ENCODE peak calls at places on chromosome 3, in six cellular contexts. N is Right ventricle myocardium superior, X is skeletal muscle cell, K is fibroblast of mammary gland, S is heart left ventricle, V is non-pigmented ciliary epithelial cell. E is an unnamed sample.

GRCh38 chr3:34106879-34107278 is 308.4 kb downstream of the PDCD6IP start:
- DNase-seq in K (no peak), N (no peak), V (no peak), X (peak), S (no peak), E (no peak)

GRCh38 chr3:143081844-143082778 is 37.5 kb upstream of the CHST2 start:
- DNase-seq in N (no peak), V (no peak), K (no peak), S (no peak), X (no peak), E (no peak)

GRCh38 chr3:177427540-177427939 is 230.3 kb upstream of the TBL1XR1 start:
- DNase-seq in N (no peak), K (peak), X (no peak), V (no peak), S (no peak), E (no peak)

GRCh38 chr3:23778451-23778850 is 27.3 kb upstream of the UBE2E1 start:
- DNase-seq in N (no peak), K (peak), X (no peak), S (no peak), V (no peak), E (no peak)

GRCh38 chr3:48695113-48695753 is 9.5 kb upstream of the NCKIPSD start:
- DNase-seq in V (no peak), X (peak), K (peak), N (peak), S (peak), E (no peak)

GRCh38 chr3:55651011-55651410 is 163.9 kb upstream of the WNT5A start:
- DNase-seq in X (no peak), N (no peak), V (no peak), S (no peak), K (no peak), E (no peak)

GRCh38 chr3:176978441-176978840 is 218.8 kb downstream of the TBL1XR1 start:
- DNase-seq in N (no peak), S (no peak), X (no peak), V (no peak), K (peak), E (no peak)

GRCh38 chr3:13714251-13714916 is 165.5 kb downstream of the FBLN2 start:
- DNase-seq in X (no peak), N (no peak), V (no peak), K (no peak), S (peak), E (peak)

GRCh38 chr3:71532639-71533395 is 50.7 kb downstream of the FOXP1 start:
- DNase-seq in N (no peak), X (no peak), S (no peak), V (no peak), K (no peak), E (no peak)

GRCh38 chr3:126998728-126999127 is 15.8 kb downstream of the PLXNA1 start:
- DNase-seq in X (no peak), N (no peak), S (no peak), V (no peak), K (no peak), E (no peak)

GRCh38 chr3:25944328-25944727 is 154.4 kb downstream of the OXSM start:
- DNase-seq in N (no peak), X (no peak), V (no peak), K (no peak), S (no peak), E (no peak)

GRCh38 chr3:107999215-107999775 is 91.5 kb downstream of the CD47 start:
- DNase-seq in S (no peak), N (no peak), V (no peak), X (no peak), K (peak), E (no peak)

GRCh38 chr3:134298281-134298680 is 47.6 kb upstream of the RYK start:
- DNase-seq in N (no peak), S (no peak), V (no peak), K (no peak), X (no peak), E (no peak)

GRCh38 chr3:160921020-160921635 is 165.1 kb downstream of the PPM1L start:
- DNase-seq in V (peak), N (peak), X (peak), S (peak), K (peak), E (no peak)

GRCh38 chr3:177483182-177483967 is 286.1 kb upstream of the TBL1XR1 start:
- DNase-seq in S (no peak), N (no peak), X (no peak), K (no peak), V (no peak), E (no peak)

GRCh38 chr3:45064512-45065372 is 38.6 kb downstream of the CLEC3B start:
- DNase-seq in S (peak), K (peak), V (no peak), N (no peak), X (peak), E (no peak)

GRCh38 chr3:5165698-5166097 is 21.8 kb upstream of the EDEM1 start:
- DNase-seq in V (no peak), X (no peak), S (no peak), N (no peak), K (no peak), E (no peak)

GRCh38 chr3:48634661-48635221 is 520 bp downstream of the SLC26A6 start:
- DNase-seq in V (peak), N (peak), S (peak), K (peak), X (no peak), E (peak)

E was measured in right lobe of liver.